ENCODE peak calls at places on chromosome X, in four cellular contexts. R, P, H and I are unnamed samples.

GRCh38 chrX:16869393-16870094 is 618 bp downstream of the RBBP7 start:
- DNase-seq in R (peak; percentile 18), P (no peak), H (no peak), I (peak; percentile 65)

GRCh38 chrX:48492293-48492910 is 16.4 kb upstream of the PORCN start:
- DNase-seq in R (peak; percentile 17), P (no peak), H (no peak), I (no peak)

GRCh38 chrX:71053217-71053621 is 14.9 kb downstream of the SNX12 start:
- DNase-seq in R (no peak), P (no peak), H (peak; percentile 9), I (peak; percentile 47)

GRCh38 chrX:133676344-133677122 is 261.2 kb upstream of the GPC4 start:
- DNase-seq in R (no peak), P (no peak), H (no peak), I (no peak)

GRCh38 chrX:15985937-15986336 is 131.3 kb upstream of the AP1S2 start:
- DNase-seq in R (no peak), P (no peak), H (no peak), I (no peak)

GRCh38 chrX:10296581-10296980 is 139.8 kb downstream of the CLCN4 start:
- DNase-seq in R (peak; percentile 29), P (no peak), H (no peak), I (no peak)

GRCh38 chrX:150032742-150033141 is 94.5 kb upstream of the EOLA2 start:
- DNase-seq in R (peak; percentile 63), P (no peak), H (no peak), I (no peak)

GRCh38 chrX:132853040-132853439 is 105.4 kb downstream of the HS6ST2 start:
- DNase-seq in R (peak; percentile 74), P (no peak), H (no peak), I (no peak)

GRCh38 chrX:37746268-37746931 is 33.5 kb upstream of the CYBB start:
- DNase-seq in R (no peak), P (no peak), H (no peak), I (peak; percentile 39)

GRCh38 chrX:77223046-77223445 is 224.1 kb upstream of the FGF16 start:
- DNase-seq in R (no peak), P (no peak), H (no peak), I (no peak)

GRCh38 chrX:104922206-104922621 is 298.3 kb downstream of the TEX13A start:
- DNase-seq in R (peak; percentile 74), P (peak; percentile 8), H (peak; percentile 9), I (peak; percentile 75)

GRCh38 chrX:44596277-44596676 is 53.6 kb upstream of the FUNDC1 start:
- DNase-seq in R (no peak), P (no peak), H (no peak), I (peak; percentile 63)

GRCh38 chrX:47958943-47959342 is 44.8 kb downstream of the ZNF182 start:
- DNase-seq in R (peak; percentile 6), P (no peak), H (no peak), I (peak; percentile 21)

GRCh38 chrX:17736478-17736855 is 826 bp upstream of the SCML1 start:
- DNase-seq in R (no peak), P (no peak), H (no peak), I (no peak)

GRCh38 chrX:144275403-144275802 is 391.5 kb downstream of the UBE2NL start:
- DNase-seq in R (no peak), P (no peak), H (peak; percentile 4), I (no peak)

DNA sequence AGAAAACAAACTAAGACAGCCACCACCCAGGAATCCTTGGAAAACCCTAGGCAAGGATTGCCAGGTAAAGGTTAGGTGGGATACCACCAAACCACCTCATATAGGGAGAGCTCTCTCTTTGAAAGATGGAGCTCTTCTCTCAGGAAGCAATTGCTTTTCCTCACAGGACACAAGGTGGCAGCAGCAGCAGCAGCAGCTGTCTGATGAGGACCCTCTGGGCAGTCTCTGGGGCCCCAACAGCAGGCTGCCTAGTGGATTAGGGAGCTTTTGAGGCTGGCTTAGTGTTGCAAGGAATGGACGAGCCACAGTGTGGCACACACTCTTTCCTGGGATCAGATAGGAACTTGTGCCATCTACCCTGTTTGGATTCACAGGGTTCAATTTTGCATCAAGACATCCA is 41.4 kb upstream of the CHRDL1 start:
- DNase-seq in R (no peak), P (no peak), H (no peak), I (no peak)
- TF ChIP-seq CTCF in R (no peak), P (no peak), H (peak; percentile 26), I (peak; percentile 29)

GRCh38 chrX:50888884-50889283 is 21.7 kb upstream of the BMP15 start:
- DNase-seq in R (no peak), P (no peak), H (no peak), I (no peak)

GRCh38 chrX:50893466-50893865 is 17.1 kb upstream of the BMP15 start:
- DNase-seq in R (no peak), P (no peak), H (no peak), I (no peak)

DNA sequence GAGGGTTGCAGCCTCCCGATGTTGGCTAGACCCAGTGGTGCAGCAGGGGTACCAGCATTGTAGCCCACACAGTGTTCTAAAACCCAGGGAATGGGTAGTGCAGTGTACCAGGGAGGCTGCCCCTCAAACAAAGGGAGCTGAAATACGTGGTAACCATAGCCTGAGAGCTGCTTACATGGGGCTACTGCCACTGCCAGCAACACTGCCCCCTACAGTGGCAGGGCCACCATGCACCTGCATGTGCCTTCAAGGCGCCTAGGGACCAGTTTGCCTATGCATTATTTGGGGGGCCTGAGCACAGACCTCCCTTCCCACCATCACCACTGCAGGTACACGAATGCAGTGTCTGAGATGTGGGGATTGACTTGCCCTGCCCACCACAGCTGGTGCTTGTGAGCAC is 21.0 kb upstream of the BMP15 start:
- DNase-seq in R (no peak), P (no peak), H (no peak), I (no peak)
- TF ChIP-seq CTCF in R (no peak), P (no peak), H (no peak), I (no peak)

GRCh38 chrX:129759576-129760061 is 20.1 kb upstream of the SASH3 start:
- DNase-seq in R (peak; percentile 81), P (no peak), H (peak; percentile 32), I (no peak)

GRCh38 chrX:129755779-129756650 is 17.2 kb downstream of the XPNPEP2 start:
- DNase-seq in R (no peak), P (no peak), H (no peak), I (no peak)

GRCh38 chrX:129750971-129751370 is 12.2 kb downstream of the XPNPEP2 start:
- DNase-seq in R (no peak), P (no peak), H (no peak), I (no peak)

GRCh38 chrX:129749069-129749468 is 10.3 kb downstream of the XPNPEP2 start:
- DNase-seq in R (peak; percentile 48), P (no peak), H (no peak), I (no peak)

GRCh38 chrX:129754266-129755024 is 15.7 kb downstream of the XPNPEP2 start:
- DNase-seq in R (no peak), P (no peak), H (no peak), I (no peak)
- TF ChIP-seq CTCF in R (peak; percentile 18), P (no peak), H (peak; percentile 23), I (peak; percentile 34)

GRCh38 chrX:120446503-120446902 is 22.6 kb downstream of the LAMP2 start:
- DNase-seq in R (peak; percentile 73), P (no peak), H (no peak), I (no peak)

GRCh38 chrX:120452131-120452530 is 17.0 kb downstream of the LAMP2 start:
- DNase-seq in R (peak; percentile 35), P (no peak), H (no peak), I (no peak)

GRCh38 chrX:120453985-120454384 is 15.1 kb downstream of the LAMP2 start:
- DNase-seq in R (peak; percentile 51), P (no peak), H (no peak), I (no peak)

GRCh38 chrX:120450163-120450562 is 18.9 kb downstream of the LAMP2 start:
- DNase-seq in R (no peak), P (no peak), H (no peak), I (peak; percentile 19)
- TF ChIP-seq CTCF in R (peak; percentile 32), P (no peak), H (peak; percentile 16), I (peak; percentile 34)

DNA sequence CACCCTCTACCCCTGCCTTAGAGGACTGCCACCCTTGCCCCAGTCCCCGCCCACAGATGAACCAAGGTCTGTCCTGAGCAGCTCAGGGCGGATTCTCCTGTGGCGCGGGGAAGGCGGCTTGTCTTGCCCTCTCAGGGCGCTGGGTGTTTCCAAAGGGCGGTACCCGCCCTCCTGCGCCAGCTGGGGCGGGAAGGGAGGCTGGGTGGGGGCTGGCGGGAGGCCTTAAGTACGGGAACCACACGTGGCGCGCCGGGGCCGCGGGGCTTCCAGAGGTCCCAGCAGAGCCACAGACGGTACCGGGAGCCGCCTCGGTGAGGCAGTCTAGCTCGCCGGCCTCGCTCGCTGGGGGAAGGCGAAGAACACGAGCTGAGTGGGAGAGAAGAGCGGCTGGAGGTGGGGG is 361.1 kb downstream of the MID1IP1 start:
- DNase-seq in R (no peak), P (no peak), H (no peak), I (no peak)
- TF ChIP-seq CTCF in R (no peak), P (no peak), H (peak; percentile 29), I (peak; percentile 45)

GRCh38 chrX:120517936-120518335 is 42.8 kb downstream of the CUL4B start:
- DNase-seq in R (peak; percentile 73), P (no peak), H (peak; percentile 18), I (no peak)

GRCh38 chrX:120512222-120512621 is 43.1 kb upstream of the LAMP2 start:
- DNase-seq in R (no peak), P (no peak), H (no peak), I (no peak)

GRCh38 chrX:120512627-120513026 is 43.5 kb upstream of the LAMP2 start:
- DNase-seq in R (no peak), P (no peak), H (no peak), I (no peak)

DNA sequence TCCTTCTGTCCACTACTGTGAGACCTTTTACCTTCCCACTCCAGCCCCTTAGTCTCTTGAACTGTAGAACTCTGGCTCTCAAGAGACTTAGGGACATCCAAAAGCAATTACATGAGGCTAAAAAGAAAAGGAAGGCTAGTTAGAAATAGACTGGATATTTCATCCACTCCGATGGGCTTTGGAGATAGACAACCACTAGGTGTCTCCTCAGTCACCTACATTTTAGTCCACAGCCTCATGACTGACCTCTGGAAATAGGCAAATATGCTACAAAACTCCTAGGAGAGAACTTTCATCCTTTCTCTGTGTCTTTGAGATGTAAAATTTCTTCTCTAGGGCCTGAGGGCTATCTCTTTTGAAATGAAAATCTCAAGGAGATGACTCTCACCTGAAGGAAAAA is 45.1 kb upstream of the LAMP2 start:
- DNase-seq in R (peak; percentile 34), P (no peak), H (no peak), I (no peak)
- TF ChIP-seq CTCF in R (peak; percentile 39), P (no peak), H (peak; percentile 30), I (peak; percentile 35)

DNA sequence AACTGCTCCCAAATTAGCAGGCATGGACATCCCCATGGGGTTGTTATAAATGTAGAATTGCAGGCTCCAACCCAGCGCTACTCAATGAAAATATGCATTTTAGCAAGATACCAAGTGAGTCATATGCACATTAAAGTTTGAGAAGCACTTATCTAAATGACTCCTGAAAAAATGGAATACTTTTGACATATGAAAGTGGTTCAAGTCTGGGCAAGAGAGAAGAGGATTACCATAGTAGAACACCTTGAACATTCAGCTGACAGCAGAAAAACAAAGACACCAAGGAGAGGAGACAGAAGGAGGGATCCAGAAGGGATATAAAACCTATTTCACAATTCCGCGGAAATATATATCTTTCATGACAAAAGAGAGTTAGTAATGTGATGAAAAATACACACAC is 63.2 kb upstream of the CT83 start:
- DNase-seq in R (no peak), P (no peak), H (no peak), I (no peak)
- TF ChIP-seq CTCF in R (no peak), P (no peak), H (no peak), I (no peak)

GRCh38 chrX:24024819-24025740 is 1.9 kb downstream of the KLHL15 start:
- DNase-seq in R (peak; percentile 92), P (peak; percentile 43), H (peak; percentile 25), I (peak; percentile 90)
- TF ChIP-seq CTCF in R (no peak), P (no peak), H (no peak), I (peak; percentile 47)